ENCODE peak calls at places on chromosomes 7 and 10, in nine cellular contexts. One of them, this sample, is unnamed.

GRCh38 chr7:119643558-119643957 is 629.4 kb upstream of the KCND2 start:
- DNase-seq in uterus: no peak
- DNase-seq in fibroblast of lung: no peak
- DNase-seq in B cell: no peak
- DNase-seq in SK-N-SH: no peak
- DNase-seq in BJ: no peak
- DNase-seq in cardiac muscle cell: no peak
- DNase-seq in ovary: no peak
- DNase-seq in fibroblast of pulmonary artery: no peak
- DNase-seq in this sample: no peak

GRCh38 chr7:44969701-44970494 is 8.9 kb downstream of the MYO1G start:
- DNase-seq in uterus: no peak
- DNase-seq in fibroblast of lung: no peak
- DNase-seq in B cell: no peak
- DNase-seq in SK-N-SH: peak
- DNase-seq in BJ: no peak
- DNase-seq in cardiac muscle cell: no peak
- DNase-seq in ovary: peak
- DNase-seq in fibroblast of pulmonary artery: no peak
- DNase-seq in this sample: no peak

GRCh38 chr10:7572435-7572834 is 94.3 kb downstream of the ITIH5 start:
- DNase-seq in uterus: no peak
- DNase-seq in fibroblast of lung: peak
- DNase-seq in B cell: no peak
- DNase-seq in SK-N-SH: no peak
- DNase-seq in BJ: no peak
- DNase-seq in cardiac muscle cell: no peak
- DNase-seq in ovary: peak
- DNase-seq in fibroblast of pulmonary artery: peak
- DNase-seq in this sample: no peak

GRCh38 chr10:126609566-126609965 is 60.9 kb downstream of the C10orf90 start:
- DNase-seq in uterus: no peak
- DNase-seq in fibroblast of lung: no peak
- DNase-seq in B cell: no peak
- DNase-seq in SK-N-SH: no peak
- DNase-seq in BJ: no peak
- DNase-seq in cardiac muscle cell: no peak
- DNase-seq in ovary: no peak
- DNase-seq in fibroblast of pulmonary artery: no peak
- DNase-seq in this sample: no peak

GRCh38 chr10:131187274-131187673 is 124.2 kb downstream of the TCERG1L start:
- DNase-seq in uterus: no peak
- DNase-seq in fibroblast of lung: no peak
- DNase-seq in B cell: no peak
- DNase-seq in SK-N-SH: no peak
- DNase-seq in BJ: no peak
- DNase-seq in cardiac muscle cell: no peak
- DNase-seq in ovary: no peak
- DNase-seq in fibroblast of pulmonary artery: no peak
- DNase-seq in this sample: no peak

GRCh38 chr7:1693991-1694524 is 24.0 kb downstream of the ELFN1 start:
- DNase-seq in uterus: no peak
- DNase-seq in fibroblast of lung: peak
- DNase-seq in B cell: no peak
- DNase-seq in SK-N-SH: peak
- DNase-seq in BJ: no peak
- DNase-seq in cardiac muscle cell: peak
- DNase-seq in ovary: no peak
- DNase-seq in fibroblast of pulmonary artery: peak
- DNase-seq in this sample: no peak

GRCh38 chr10:52682766-52683165 is 89.8 kb downstream of the MBL2 start:
- DNase-seq in uterus: no peak
- DNase-seq in fibroblast of lung: no peak
- DNase-seq in B cell: no peak
- DNase-seq in SK-N-SH: no peak
- DNase-seq in BJ: no peak
- DNase-seq in cardiac muscle cell: peak
- DNase-seq in ovary: no peak
- DNase-seq in fibroblast of pulmonary artery: no peak
- DNase-seq in this sample: no peak

GRCh38 chr10:133257489-133258065 is 19.1 kb downstream of the ADAM8 start:
- DNase-seq in uterus: peak
- DNase-seq in fibroblast of lung: peak
- DNase-seq in B cell: peak
- DNase-seq in SK-N-SH: peak
- DNase-seq in BJ: no peak
- DNase-seq in cardiac muscle cell: peak
- DNase-seq in ovary: peak
- DNase-seq in fibroblast of pulmonary artery: peak
- DNase-seq in this sample: peak

GRCh38 chr10:61487506-61487905 is 34.3 kb upstream of the TMEM26 start:
- DNase-seq in uterus: no peak
- DNase-seq in fibroblast of lung: no peak
- DNase-seq in B cell: no peak
- DNase-seq in SK-N-SH: no peak
- DNase-seq in BJ: peak
- DNase-seq in cardiac muscle cell: no peak
- DNase-seq in ovary: no peak
- DNase-seq in fibroblast of pulmonary artery: peak
- DNase-seq in this sample: no peak

GRCh38 chr10:76899490-76899889 is 738.1 kb downstream of the KCNMA1 start:
- DNase-seq in uterus: no peak
- DNase-seq in fibroblast of lung: no peak
- DNase-seq in B cell: no peak
- DNase-seq in SK-N-SH: no peak
- DNase-seq in BJ: peak
- DNase-seq in cardiac muscle cell: no peak
- DNase-seq in ovary: no peak
- DNase-seq in fibroblast of pulmonary artery: peak
- DNase-seq in this sample: no peak

GRCh38 chr10:102043456-102043855 is 12.5 kb downstream of the ARMH3 start:
- DNase-seq in uterus: no peak
- DNase-seq in fibroblast of lung: no peak
- DNase-seq in B cell: no peak
- DNase-seq in SK-N-SH: no peak
- DNase-seq in BJ: no peak
- DNase-seq in cardiac muscle cell: no peak
- DNase-seq in ovary: no peak
- DNase-seq in fibroblast of pulmonary artery: no peak
- DNase-seq in this sample: no peak

GRCh38 chr7:122310119-122311021 is 5.8 kb upstream of the FEZF1 start:
- DNase-seq in uterus: no peak
- DNase-seq in fibroblast of lung: no peak
- DNase-seq in B cell: no peak
- DNase-seq in SK-N-SH: no peak
- DNase-seq in BJ: no peak
- DNase-seq in cardiac muscle cell: peak
- DNase-seq in ovary: no peak
- DNase-seq in fibroblast of pulmonary artery: peak
- DNase-seq in this sample: peak

GRCh38 chr10:1289591-1289990 is 233.4 kb downstream of the WDR37 start:
- DNase-seq in uterus: no peak
- DNase-seq in fibroblast of lung: no peak
- DNase-seq in B cell: no peak
- DNase-seq in SK-N-SH: no peak
- DNase-seq in BJ: no peak
- DNase-seq in cardiac muscle cell: no peak
- DNase-seq in ovary: no peak
- DNase-seq in fibroblast of pulmonary artery: no peak
- DNase-seq in this sample: no peak

DNA sequence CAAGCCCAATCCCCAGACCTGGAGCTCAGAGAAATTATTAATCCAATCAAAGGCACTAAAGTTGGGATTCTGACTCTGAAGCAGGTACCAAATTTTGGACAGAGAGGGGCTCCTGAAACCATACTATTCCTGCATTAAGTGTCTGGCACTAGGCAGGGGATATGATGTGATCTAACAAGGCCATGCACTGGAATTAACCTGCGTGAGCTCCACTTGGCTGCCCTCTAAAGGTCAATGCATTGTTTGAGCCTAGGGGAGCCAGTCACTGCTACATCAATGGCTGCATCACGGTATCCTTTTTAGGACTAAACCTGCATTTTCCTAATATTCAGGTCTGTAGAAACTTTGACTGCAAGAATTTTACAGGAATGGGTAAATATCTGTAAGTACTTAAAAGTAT is 42.1 kb downstream of the ST8SIA6 start:
- DNase-seq in uterus: no peak
- DNase-seq in fibroblast of lung: no peak
- DNase-seq in B cell: no peak
- DNase-seq in SK-N-SH: no peak
- DNase-seq in BJ: no peak
- DNase-seq in cardiac muscle cell: no peak
- DNase-seq in ovary: no peak
- DNase-seq in fibroblast of pulmonary artery: no peak
- DNase-seq in this sample: no peak
- TF ChIP-seq CTCF in uterus: no peak
- TF ChIP-seq CTCF in fibroblast of lung: no peak
- TF ChIP-seq CTCF in B cell: no peak
- TF ChIP-seq CTCF in SK-N-SH: peak
- TF ChIP-seq CTCF in BJ: no peak
- TF ChIP-seq CTCF in cardiac muscle cell: no peak
- TF ChIP-seq CTCF in ovary: no peak
- TF ChIP-seq CTCF in fibroblast of pulmonary artery: no peak
- TF ChIP-seq CTCF in this sample: no peak

GRCh38 chr10:74826142-74827044 is at the start of gene KAT6B:
- DNase-seq in uterus: peak
- DNase-seq in fibroblast of lung: peak
- DNase-seq in B cell: peak
- DNase-seq in SK-N-SH: peak
- DNase-seq in BJ: peak
- DNase-seq in cardiac muscle cell: peak
- DNase-seq in ovary: peak
- DNase-seq in fibroblast of pulmonary artery: peak
- DNase-seq in this sample: peak
- TF ChIP-seq CTCF in uterus: peak
- TF ChIP-seq CTCF in fibroblast of lung: peak
- TF ChIP-seq CTCF in B cell: peak
- TF ChIP-seq CTCF in SK-N-SH: peak
- TF ChIP-seq CTCF in BJ: peak
- TF ChIP-seq CTCF in cardiac muscle cell: peak
- TF ChIP-seq CTCF in ovary: peak
- TF ChIP-seq CTCF in fibroblast of pulmonary artery: no peak
- TF ChIP-seq CTCF in this sample: peak

GRCh38 chr10:70738425-70739121 is 46.6 kb downstream of the TBATA start:
- DNase-seq in uterus: no peak
- DNase-seq in fibroblast of lung: no peak
- DNase-seq in B cell: no peak
- DNase-seq in SK-N-SH: no peak
- DNase-seq in BJ: no peak
- DNase-seq in cardiac muscle cell: no peak
- DNase-seq in ovary: no peak
- DNase-seq in fibroblast of pulmonary artery: no peak
- DNase-seq in this sample: no peak
- TF ChIP-seq CTCF in uterus: no peak
- TF ChIP-seq CTCF in fibroblast of lung: no peak
- TF ChIP-seq CTCF in B cell: no peak
- TF ChIP-seq CTCF in SK-N-SH: no peak
- TF ChIP-seq CTCF in BJ: peak
- TF ChIP-seq CTCF in cardiac muscle cell: no peak
- TF ChIP-seq CTCF in ovary: no peak
- TF ChIP-seq CTCF in fibroblast of pulmonary artery: no peak
- TF ChIP-seq CTCF in this sample: no peak

DNA sequence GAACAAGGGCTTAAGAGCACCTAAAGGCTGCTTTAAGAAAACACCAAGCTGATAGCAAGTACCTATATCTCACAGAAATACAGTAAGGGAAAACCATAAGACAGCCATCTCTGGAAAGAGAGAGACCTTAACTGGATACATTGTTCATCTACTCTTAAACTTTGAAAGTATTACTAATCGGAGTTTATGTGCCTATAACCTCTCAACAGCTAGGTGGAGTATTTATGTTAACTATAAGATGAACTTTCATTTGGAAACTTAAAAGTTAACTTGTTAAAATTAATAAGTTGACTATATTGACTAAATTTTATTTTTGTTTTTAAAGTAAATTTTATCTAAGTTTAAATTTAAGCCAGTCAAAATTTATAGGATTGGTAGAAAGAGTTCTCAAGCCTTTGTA is 90.6 kb downstream of the USP6NL start:
- DNase-seq in uterus: no peak
- DNase-seq in fibroblast of lung: no peak
- DNase-seq in B cell: no peak
- DNase-seq in SK-N-SH: no peak
- DNase-seq in BJ: no peak
- DNase-seq in cardiac muscle cell: no peak
- DNase-seq in ovary: no peak
- DNase-seq in fibroblast of pulmonary artery: no peak
- DNase-seq in this sample: no peak
- TF ChIP-seq CTCF in uterus: no peak
- TF ChIP-seq CTCF in fibroblast of lung: no peak
- TF ChIP-seq CTCF in B cell: no peak
- TF ChIP-seq CTCF in SK-N-SH: no peak
- TF ChIP-seq CTCF in BJ: no peak
- TF ChIP-seq CTCF in cardiac muscle cell: no peak
- TF ChIP-seq CTCF in ovary: no peak
- TF ChIP-seq CTCF in fibroblast of pulmonary artery: no peak
- TF ChIP-seq CTCF in this sample: peak

GRCh38 chr7:43391518-43391917 is 191.4 kb upstream of the STK17A start:
- DNase-seq in uterus: no peak
- DNase-seq in fibroblast of lung: no peak
- DNase-seq in B cell: no peak
- DNase-seq in SK-N-SH: no peak
- DNase-seq in BJ: no peak
- DNase-seq in cardiac muscle cell: peak
- DNase-seq in ovary: no peak
- DNase-seq in fibroblast of pulmonary artery: no peak
- DNase-seq in this sample: no peak
- TF ChIP-seq CTCF in uterus: no peak
- TF ChIP-seq CTCF in fibroblast of lung: no peak
- TF ChIP-seq CTCF in B cell: no peak
- TF ChIP-seq CTCF in SK-N-SH: no peak
- TF ChIP-seq CTCF in BJ: no peak
- TF ChIP-seq CTCF in cardiac muscle cell: no peak
- TF ChIP-seq CTCF in ovary: no peak
- TF ChIP-seq CTCF in fibroblast of pulmonary artery: no peak
- TF ChIP-seq CTCF in this sample: no peak

DNA sequence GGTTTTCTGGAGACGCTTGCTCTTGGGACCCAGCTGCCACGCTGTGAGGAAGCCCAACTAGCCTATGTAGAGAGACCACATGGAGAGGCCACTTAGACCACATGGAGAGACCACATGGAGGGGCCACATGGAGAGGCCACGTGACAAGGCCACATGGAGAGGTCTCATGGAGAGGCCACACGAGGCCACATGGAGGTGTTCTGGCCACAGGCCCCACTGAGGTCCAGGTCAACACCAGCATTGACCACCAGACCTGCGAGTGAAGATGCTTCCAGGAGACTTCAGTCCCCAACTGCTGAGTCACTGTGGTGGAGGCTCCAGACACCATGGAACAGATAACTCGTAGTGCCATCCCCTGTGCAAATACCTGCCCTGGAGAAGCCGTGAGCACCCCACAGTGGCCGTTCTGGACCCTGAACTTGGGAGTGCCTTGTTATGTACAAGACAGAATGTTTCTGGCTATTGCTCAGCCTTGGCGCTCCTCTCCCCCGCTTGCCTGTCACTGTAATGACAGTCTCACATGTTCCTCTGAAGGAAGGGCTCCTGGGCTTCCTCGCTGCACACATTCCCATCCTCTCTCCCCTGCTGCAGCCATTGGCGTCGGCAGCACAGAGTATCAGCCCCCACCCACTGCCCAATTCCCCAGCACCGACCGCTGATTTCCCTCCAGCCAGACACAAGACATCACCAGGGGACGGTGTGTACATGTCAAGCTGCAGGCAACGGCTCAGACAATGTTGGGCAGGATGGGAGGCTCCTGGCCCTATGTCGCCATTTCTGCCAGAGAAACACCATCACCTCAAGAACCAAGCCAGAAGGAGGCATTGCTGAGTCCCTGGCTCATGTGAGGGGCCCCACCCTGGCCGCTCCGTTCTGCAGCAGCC is 49.0 kb upstream of the TNRC18 start:
- DNase-seq in uterus: no peak
- DNase-seq in fibroblast of lung: no peak
- DNase-seq in B cell: no peak
- DNase-seq in SK-N-SH: no peak
- DNase-seq in BJ: no peak
- DNase-seq in cardiac muscle cell: no peak
- DNase-seq in ovary: no peak
- DNase-seq in fibroblast of pulmonary artery: no peak
- DNase-seq in this sample: no peak
- TF ChIP-seq CTCF in uterus: no peak
- TF ChIP-seq CTCF in fibroblast of lung: no peak
- TF ChIP-seq CTCF in B cell: no peak
- TF ChIP-seq CTCF in SK-N-SH: no peak
- TF ChIP-seq CTCF in BJ: no peak
- TF ChIP-seq CTCF in cardiac muscle cell: no peak
- TF ChIP-seq CTCF in ovary: no peak
- TF ChIP-seq CTCF in fibroblast of pulmonary artery: no peak
- TF ChIP-seq CTCF in this sample: no peak